ENCODE peak calls at places on chromosomes 16 and 17, in seven cellular contexts. Z is stomach, E is esophagus muscularis mucosa, W is transverse colon, I is tibial nerve, Q is breast epithelium, T is heart left ventricle. J is an unnamed sample. For H3K4me1, the result is how much of the 10 kb centered on the place peaks cover.

GRCh38 chr16:54937673-54938350 is 7.1 kb downstream of the IRX5 start:
- DNase-seq in Q (no peak), T (no peak), Z (no peak), W (no peak), I (no peak), E (no peak), J (no peak)

GRCh38 chr16:48918520-48919258 is 308.7 kb upstream of the N4BP1 start:
- DNase-seq in I (no peak), Q (no peak), E (no peak), T (no peak), W (no peak), Z (no peak), J (no peak)

GRCh38 chr17:4945176-4945943 is 3.0 kb downstream of the PFN1 start:
- DNase-seq in E (peak), Q (peak), W (peak), Z (peak), T (peak), I (peak), J (no peak)

GRCh38 chr16:27365142-27366089 is 36.6 kb upstream of the IL21R start:
- DNase-seq in E (no peak), Q (no peak), T (no peak), I (no peak), Z (no peak), W (no peak), J (no peak)

GRCh38 chr17:34584805-34585416 is 5.5 kb downstream of the TMEM132E start:
- DNase-seq in Z (no peak), E (no peak), Q (no peak), W (no peak), T (no peak), I (no peak), J (no peak)

GRCh38 chr16:67017451-67017750 is 11.5 kb upstream of the CBFB start:
- DNase-seq in Q (peak), E (no peak), T (no peak), W (no peak), Z (no peak), I (no peak), J (no peak)

GRCh38 chr17:48429638-48430586 is at the start of gene SKAP1:
- DNase-seq in Z (peak), W (peak), T (peak), Q (peak), E (no peak), I (no peak), J (no peak)

GRCh38 chr17:10803830-10804498 is at the start of gene TMEM238L:
- DNase-seq in I (no peak), Z (peak), Q (no peak), E (no peak), W (peak), T (no peak), J (no peak)

GRCh38 chr17:68133370-68134045 is 98.0 kb downstream of the KPNA2 start:
- DNase-seq in T (no peak), Q (no peak), W (no peak), E (no peak), Z (no peak), I (no peak), J (no peak)

GRCh38 chr16:68369697-68370096 is 58.9 kb downstream of the PRMT7 start:
- DNase-seq in I (no peak), T (peak), W (peak), Q (no peak), Z (no peak), E (no peak), J (no peak)

GRCh38 chr17:53749178-53749577 is 73.5 kb upstream of the KIF2B start:
- DNase-seq in I (no peak), W (no peak), T (no peak), E (no peak), Q (no peak), Z (no peak), J (no peak)

GRCh38 chr16:82655315-82655714 is 28.5 kb downstream of the CDH13 start:
- DNase-seq in Q (no peak), T (no peak), I (no peak), E (no peak), Z (peak), W (peak), J (no peak)

GRCh38 chr17:63694229-63694973 is 5.5 kb downstream of the LIMD2 start:
- DNase-seq in W (no peak), Z (no peak), Q (no peak), E (no peak), T (no peak), I (no peak), J (no peak)

GRCh38 chr17:39145143-39145542 is 6.3 kb downstream of the PLXDC1 start:
- DNase-seq in I (no peak), T (no peak), Z (no peak), W (no peak), Q (no peak), E (no peak), J (no peak)

GRCh38 chr16:78729687-78730086 is 630.2 kb downstream of the WWOX start:
- DNase-seq in Z (no peak), E (no peak), Q (no peak), W (no peak), I (no peak), T (no peak), J (no peak)

GRCh38 chr17:73902416-73903181 is 258.4 kb upstream of the SDK2 start:
- DNase-seq in W (no peak), T (no peak), Z (no peak), Q (no peak), I (no peak), E (no peak), J (no peak)

GRCh38 chr16:22189473-22190168 is 16.5 kb upstream of the EEF2K start:
- DNase-seq in Q (peak), Z (peak), E (no peak), T (peak), W (peak), I (peak), J (peak)

GRCh38 chr17:49061524-49061943 is 64.3 kb downstream of the IGF2BP1 start:
- DNase-seq in Q (no peak), E (no peak), W (no peak), I (no peak), T (no peak), Z (no peak), J (no peak)

GRCh38 chr17:41578971-41579370 is 7.1 kb upstream of the KRT9 start:
- DNase-seq in I (no peak), Q (no peak), E (no peak), Z (no peak), W (no peak), T (no peak), J (no peak)

GRCh38 chr16:81485824-81486554 is 41.4 kb downstream of the CMIP start:
- DNase-seq in W (no peak), T (no peak), I (no peak), Q (no peak), E (no peak), Z (no peak), J (no peak)

GRCh38 chr16:52591441-52592215 is 44.7 kb upstream of the TOX3 start:
- DNase-seq in Q (no peak), I (no peak), E (no peak), W (no peak), T (no peak), Z (no peak), J (no peak)

GRCh38 chr16:89385712-89386111 is 104.6 kb downstream of the ANKRD11 start:
- DNase-seq in E (no peak), W (no peak), Z (no peak), Q (no peak), I (no peak), T (no peak), J (no peak)

GRCh38 chr16:89381788-89382187 is 108.6 kb downstream of the ANKRD11 start:
- DNase-seq in I (no peak), Q (no peak), E (no peak), T (no peak), W (no peak), Z (no peak), J (no peak)

GRCh38 chr16:89383095-89384003 is 107.0 kb downstream of the ANKRD11 start:
- DNase-seq in Z (peak), E (no peak), I (no peak), Q (peak), T (no peak), W (peak), J (no peak)

GRCh38 chr16:89386337-89386736 is 104.0 kb downstream of the ANKRD11 start:
- DNase-seq in T (no peak), Q (no peak), Z (no peak), W (no peak), E (no peak), I (no peak), J (no peak)

GRCh38 chr16:89384282-89384681 is 106.1 kb downstream of the ANKRD11 start:
- DNase-seq in W (no peak), I (no peak), Z (no peak), T (no peak), Q (no peak), E (no peak), J (no peak)
- H3K4me1 ChIP-seq in W (half or more), I (under half), Z (under half), T (half or more), Q (under half), E (half or more), J (under half)

GRCh38 chr17:50708050-50709000 is 611 bp upstream of the ANKRD40 start:
- DNase-seq in W (no peak), I (no peak), Z (no peak), T (no peak), Q (no peak), E (no peak), J (no peak)

GRCh38 chr17:50710025-50710424 is 2.3 kb upstream of the ANKRD40 start:
- DNase-seq in T (no peak), Q (no peak), Z (no peak), I (no peak), E (no peak), W (no peak), J (no peak)

GRCh38 chr17:50710650-50711049 is 2.9 kb upstream of the ANKRD40 start:
- DNase-seq in Q (no peak), I (no peak), W (no peak), Z (no peak), E (no peak), T (no peak), J (no peak)

GRCh38 chr17:50703162-50703561 is 4.6 kb downstream of the ANKRD40 start:
- DNase-seq in T (no peak), Z (no peak), E (no peak), Q (no peak), W (no peak), I (no peak), J (no peak)

GRCh38 chr17:50707296-50708049 is at the start of gene ANKRD40:
- DNase-seq in W (peak), I (peak), T (peak), Q (peak), E (peak), Z (peak), J (peak)
- TF ChIP-seq POLR2A in W (peak), I (peak), T (peak), Q (peak), E (peak), Z (no peak), J (peak)

GRCh38 chr17:81302324-81302723 is 7.2 kb upstream of the SLC38A10 start:
- DNase-seq in I (no peak), W (no peak), Q (no peak), T (no peak), Z (no peak), E (no peak), J (no peak)

GRCh38 chr17:81299846-81300585 is 4.9 kb upstream of the SLC38A10 start:
- DNase-seq in E (no peak), Z (no peak), I (no peak), T (no peak), W (no peak), Q (no peak), J (no peak)

GRCh38 chr17:81302861-81303326 is 7.8 kb upstream of the SLC38A10 start:
- DNase-seq in E (no peak), T (no peak), Z (no peak), I (no peak), W (no peak), Q (no peak), J (no peak)

GRCh38 chr17:81300586-81301155 is 5.6 kb upstream of the SLC38A10 start:
- DNase-seq in E (no peak), T (no peak), I (no peak), Q (no peak), W (no peak), Z (no peak), J (no peak)

GRCh38 chr17:81301195-81302144 is 6.4 kb upstream of the SLC38A10 start:
- DNase-seq in I (no peak), Z (no peak), E (no peak), Q (no peak), T (no peak), W (no peak), J (no peak)
- H3K4me1 ChIP-seq in I (under half), Z (under half), E (under half), Q (under half), T (under half), W (under half), J (under half)

DNA sequence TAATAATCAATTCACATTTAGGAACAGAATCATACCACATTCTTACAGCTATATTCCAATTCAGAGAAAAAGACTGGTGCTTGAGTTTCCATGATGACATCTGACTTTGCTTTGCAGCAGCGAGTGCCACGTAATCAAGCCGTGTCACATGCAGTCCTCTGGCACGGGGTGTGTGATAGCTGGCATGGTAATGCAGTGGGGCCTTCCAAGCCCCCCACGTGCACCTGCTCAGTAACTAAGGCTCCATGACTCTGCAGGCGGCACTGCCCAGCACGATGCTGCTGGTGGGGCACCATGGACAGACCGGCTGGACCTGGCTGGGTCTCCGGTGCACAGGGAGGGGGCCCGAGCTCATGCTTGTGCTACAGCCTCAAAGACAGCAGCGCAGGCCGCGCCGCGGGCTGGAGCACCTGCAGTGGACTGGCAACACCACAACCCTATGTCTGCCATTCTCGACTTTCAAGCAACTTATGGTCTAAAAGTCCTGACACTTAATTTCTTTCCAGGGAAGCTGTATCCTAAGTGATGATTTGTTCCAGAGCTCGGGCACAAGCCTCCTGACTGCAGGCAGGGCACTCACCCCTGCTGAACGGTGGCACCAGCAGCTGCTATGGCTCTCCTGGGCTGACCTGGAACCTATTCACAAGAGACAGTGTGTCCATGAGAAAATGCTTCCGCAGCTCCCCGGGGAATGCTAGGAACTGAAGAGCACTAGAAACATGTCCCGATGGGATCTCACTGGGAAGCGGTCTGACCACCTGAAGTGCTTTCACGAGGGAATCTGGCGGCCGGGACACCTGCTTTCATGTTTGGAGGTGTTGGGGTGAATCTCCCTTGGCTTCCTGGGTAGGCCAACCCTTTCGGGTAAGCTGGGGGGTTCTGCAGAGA is 99.5 kb upstream of the DNAH17 start:
- DNase-seq in Q (no peak), W (no peak), Z (no peak), I (no peak), T (no peak), E (no peak), J (no peak)
- TF ChIP-seq POLR2A in Q (no peak), W (no peak), Z (no peak), I (no peak), T (no peak), E (no peak), J (no peak)

GRCh38 chr17:77392376-77393273 is 251.9 kb downstream of the SEC14L1 start:
- DNase-seq in Q (no peak), I (no peak), E (no peak), Z (peak), T (no peak), W (peak), J (no peak)

GRCh38 chr17:77395609-77396008 is 254.8 kb downstream of the SEC14L1 start:
- DNase-seq in Z (no peak), Q (no peak), W (no peak), T (no peak), E (no peak), I (no peak), J (no peak)

GRCh38 chr17:77393274-77393600 is 252.5 kb downstream of the SEC14L1 start:
- DNase-seq in Z (no peak), E (no peak), I (no peak), W (no peak), Q (no peak), T (no peak), J (no peak)

GRCh38 chr17:77394540-77395295 is 253.9 kb downstream of the SEC14L1 start:
- DNase-seq in T (no peak), E (no peak), W (peak), Q (peak), I (no peak), Z (peak), J (no peak)

DNA sequence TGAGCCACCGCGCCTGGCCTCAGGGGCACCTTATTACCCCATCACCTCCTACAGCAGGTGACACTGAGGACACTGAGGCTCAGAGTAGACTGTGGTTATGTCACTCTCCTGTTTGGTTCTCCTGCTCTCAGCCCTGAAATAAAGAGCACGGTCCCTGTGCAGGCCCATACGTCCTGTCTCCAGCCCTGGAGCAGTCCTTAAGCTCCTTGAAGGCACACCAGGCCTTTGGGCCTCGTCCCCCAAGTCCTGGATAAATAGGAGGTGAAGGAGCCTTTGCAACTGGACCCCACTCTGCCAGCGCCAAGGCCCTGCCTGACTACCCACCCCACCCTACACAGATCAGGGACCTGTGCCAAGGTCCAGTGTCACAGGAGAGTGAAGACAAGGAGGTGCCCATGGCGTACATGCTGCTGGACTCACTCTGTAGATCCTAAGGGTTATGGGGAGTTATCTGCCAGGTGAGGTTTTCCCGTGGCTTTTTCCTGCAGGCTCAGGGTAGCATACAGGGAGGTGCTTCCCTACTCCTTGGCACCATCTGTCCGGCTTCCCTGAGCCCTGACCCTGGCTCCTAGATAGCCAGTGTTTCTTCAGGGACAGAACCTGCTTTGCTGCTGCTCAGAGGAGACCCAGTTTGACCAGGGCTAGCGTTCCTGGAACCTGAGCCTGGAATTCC is 253.2 kb downstream of the SEC14L1 start:
- DNase-seq in Q (no peak), W (no peak), I (no peak), T (no peak), E (no peak), Z (no peak), J (no peak)
- H3K4me1 ChIP-seq in Q (under half), W (half or more), I (under half), T (half or more), E (half or more), Z (half or more), J (half or more)

GRCh38 chr17:19510903-19511302 is 22.8 kb upstream of the SLC47A1 start:
- DNase-seq in W (no peak), E (no peak), T (no peak), Z (no peak), Q (no peak), I (no peak), J (no peak)

GRCh38 chr17:19508327-19508867 is 25.3 kb upstream of the SLC47A1 start:
- DNase-seq in Z (no peak), E (no peak), T (no peak), I (no peak), W (peak), Q (no peak), J (no peak)

GRCh38 chr17:19502517-19502916 is 31.1 kb upstream of the SLC47A1 start:
- DNase-seq in Q (peak), E (no peak), W (no peak), I (no peak), Z (no peak), T (no peak), J (no peak)

GRCh38 chr17:19507673-19508326 is 25.9 kb upstream of the SLC47A1 start:
- DNase-seq in Z (peak), I (peak), T (peak), E (peak), W (peak), Q (peak), J (no peak)
- TF ChIP-seq POLR2A in Z (no peak), I (peak), T (no peak), E (peak), W (peak), Q (peak), J (no peak)

GRCh38 chr17:40337351-40337750 is 27.2 kb downstream of the GJD3 start:
- DNase-seq in E (no peak), I (no peak), W (no peak), T (no peak), Q (no peak), Z (no peak), J (no peak)
- H3K4me1 ChIP-seq in E (half or more), I (under half), W (half or more), T (half or more), Q (under half), Z (half or more), J (half or more)

DNA sequence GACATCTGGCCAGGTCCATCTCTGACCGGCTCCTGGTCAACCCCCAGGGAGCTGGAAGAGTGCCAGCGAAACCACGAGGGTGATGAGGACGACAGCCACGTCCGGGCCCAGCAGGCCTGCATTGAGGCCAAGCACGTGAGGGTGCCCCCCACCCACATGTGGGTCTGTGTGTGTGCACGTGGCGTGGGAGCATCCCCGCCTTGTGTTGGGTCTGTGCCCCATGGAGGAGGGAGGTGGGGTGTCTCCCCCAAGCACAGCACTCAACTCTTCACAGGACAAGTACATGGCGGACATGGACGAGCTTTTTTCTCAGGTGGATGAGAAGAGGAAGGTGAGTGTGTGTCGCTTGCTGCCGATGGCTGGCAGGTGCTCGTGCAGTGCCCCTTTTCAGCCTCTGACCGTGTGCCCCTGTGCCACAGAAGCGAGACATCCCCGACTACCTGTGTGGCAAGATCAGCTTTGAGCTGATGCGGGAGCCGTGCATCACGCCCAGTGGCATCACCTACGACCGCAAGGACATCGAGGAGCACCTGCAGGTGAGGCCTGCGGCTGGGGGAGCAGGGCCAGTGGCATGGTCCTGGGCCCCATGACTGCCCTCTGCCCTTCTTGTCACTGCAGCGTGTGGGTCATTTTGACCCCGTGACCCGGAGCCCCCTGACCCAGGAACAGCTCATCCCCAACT is 1.7 kb downstream of the STUB1 start:
- DNase-seq in Q (no peak), W (no peak), E (no peak), I (no peak), T (no peak), Z (no peak), J (no peak)
- TF ChIP-seq POLR2A in Q (no peak), W (no peak), E (no peak), I (no peak), T (no peak), Z (no peak), J (no peak)